ENCODE peak calls at places on chromosomes 11 and 22, in ten cellular contexts. I is MM.1S; E is fibroblast of lung; W is vagina; O is right cardiac atrium; X is PC-3; D is lower lobe of right lung; B is Panc1; R is effector memory CD4-positive, alpha-beta T cell; V is brain microvascular endothelial cell. F is an unnamed sample.

GRCh38 chr11:77361184-77361583 is 59.7 kb upstream of the GDPD4 start:
- DNase-seq in R (no peak), X (no peak), I (no peak), W (no peak), E (no peak), B (no peak), O (no peak), V (peak), D (no peak), F (no peak)

GRCh38 chr11:72723508-72723907 is 28.7 kb downstream of the ARAP1 start:
- DNase-seq in O (no peak), R (no peak), I (no peak), B (no peak), D (no peak), W (no peak), E (no peak), X (no peak), V (no peak), F (no peak)

GRCh38 chr11:96204721-96205459 is 138.1 kb downstream of the MAML2 start:
- DNase-seq in I (peak), X (no peak), W (no peak), V (no peak), R (no peak), B (no peak), D (no peak), E (no peak), O (no peak), F (no peak)

GRCh38 chr22:34886812-34887211 is 179.1 kb upstream of the ISX start:
- DNase-seq in W (no peak), I (no peak), B (no peak), X (no peak), D (no peak), V (no peak), R (no peak), O (no peak), E (no peak), F (no peak)

GRCh38 chr11:124075492-124075840 is 34.3 kb upstream of the OR10G7 start:
- DNase-seq in W (no peak), V (no peak), X (no peak), O (no peak), D (no peak), B (no peak), I (no peak), E (no peak), R (no peak), F (no peak)

GRCh38 chr11:2577071-2578005 is 122.5 kb downstream of the KCNQ1OT1 start:
- DNase-seq in O (peak), E (no peak), D (peak), W (no peak), V (no peak), R (no peak), I (no peak), B (no peak), X (no peak), F (no peak)

GRCh38 chr11:62889484-62890437 is 9.1 kb downstream of the SLC3A2 start:
- DNase-seq in V (no peak), E (peak), W (no peak), I (no peak), B (peak), X (peak), D (no peak), O (no peak), R (no peak), F (no peak)

GRCh38 chr11:25242928-25243327 is 746.1 kb downstream of the LUZP2 start:
- DNase-seq in E (no peak), V (no peak), W (no peak), R (no peak), X (no peak), D (no peak), B (no peak), I (no peak), O (no peak), F (no peak)

GRCh38 chr11:69166186-69167115 is 10.7 kb downstream of the SMIM38 start:
- DNase-seq in O (no peak), W (no peak), D (no peak), E (peak), X (peak), V (peak), B (peak), R (no peak), I (peak), F (no peak)

GRCh38 chr11:84890706-84891105 is 736.4 kb downstream of the DLG2 start:
- DNase-seq in W (no peak), O (no peak), E (no peak), B (no peak), X (no peak), D (no peak), I (no peak), R (no peak), V (peak), F (no peak)

GRCh38 chr11:12077535-12078280 is 32.7 kb upstream of the MICAL2 start:
- DNase-seq in B (no peak), W (no peak), D (no peak), R (no peak), X (peak), O (no peak), V (no peak), E (peak), I (no peak), F (peak)

GRCh38 chr11:104873252-104873651 is 25.0 kb downstream of the CASP12 start:
- DNase-seq in W (no peak), V (no peak), I (no peak), O (no peak), B (no peak), D (no peak), E (no peak), R (no peak), X (no peak), F (no peak)

GRCh38 chr11:99376463-99376862 is 355.7 kb downstream of the CNTN5 start:
- DNase-seq in I (no peak), B (no peak), W (no peak), R (no peak), V (no peak), O (no peak), D (no peak), E (no peak), X (peak), F (no peak)

GRCh38 chr11:107593941-107594340 is 3.0 kb downstream of the ELMOD1 start:
- DNase-seq in W (no peak), O (no peak), R (no peak), B (no peak), D (no peak), V (no peak), X (no peak), I (no peak), E (no peak), F (no peak)

GRCh38 chr11:44808053-44808753 is 81.4 kb downstream of the TSPAN18 start:
- DNase-seq in R (no peak), W (no peak), B (no peak), X (no peak), O (no peak), V (no peak), E (no peak), I (no peak), D (no peak), F (no peak)

GRCh38 chr22:39419911-39420310 is 20.3 kb downstream of the TAB1 start:
- DNase-seq in V (no peak), D (peak), R (no peak), W (no peak), I (no peak), O (no peak), X (no peak), E (no peak), B (no peak), F (no peak)
- H3K27ac ChIP-seq in V (no peak), D (no peak), R (no peak), W (no peak), I (no peak), O (no peak), X (no peak), E (no peak), B (no peak), F (no peak)

GRCh38 chr11:118015385-118015841 is 29.2 kb downstream of the IL10RA start:
- DNase-seq in R (no peak), B (no peak), V (no peak), I (no peak), O (no peak), X (no peak), D (no peak), E (no peak), W (no peak), F (no peak)

GRCh38 chr11:118012083-118012669 is 26.0 kb downstream of the IL10RA start:
- DNase-seq in I (peak), W (no peak), R (no peak), D (peak), B (no peak), E (no peak), O (no peak), V (no peak), X (peak), F (no peak)

GRCh38 chr11:118010738-118011461 is 24.7 kb downstream of the IL10RA start:
- DNase-seq in I (peak), W (peak), E (no peak), V (no peak), O (peak), X (no peak), B (no peak), D (peak), R (no peak), F (no peak)

GRCh38 chr11:118016094-118016493 is 29.9 kb downstream of the IL10RA start:
- DNase-seq in E (no peak), O (no peak), R (no peak), B (no peak), V (no peak), W (no peak), D (no peak), X (no peak), I (no peak), F (no peak)

DNA sequence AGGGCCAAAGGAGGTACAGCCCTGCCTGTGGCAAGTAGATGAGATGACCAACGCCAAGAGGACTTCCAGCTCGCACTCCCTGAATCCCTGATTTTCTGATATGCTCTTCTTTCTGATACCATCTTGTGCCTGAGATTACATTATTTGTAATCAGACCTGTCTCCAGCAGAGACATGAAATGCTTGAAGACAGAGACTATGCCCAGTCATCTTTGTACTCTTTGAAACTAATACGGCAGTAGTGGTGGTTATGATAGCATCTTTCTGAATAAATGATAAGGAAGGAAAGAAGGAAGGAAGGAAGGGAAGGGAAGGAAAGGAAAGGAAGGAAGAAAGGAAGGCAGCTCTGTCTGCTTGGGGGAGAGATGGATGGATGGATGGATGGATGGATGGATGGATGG is 27.8 kb downstream of the IL10RA start:
- DNase-seq in B (no peak), I (no peak), W (no peak), D (no peak), V (no peak), X (no peak), O (no peak), E (no peak), R (no peak), F (no peak)
- H3K27ac ChIP-seq in B (no peak), I (no peak), W (no peak), D (no peak), V (no peak), X (no peak), O (no peak), E (no peak), R (no peak), F (no peak)

GRCh38 chr11:117281159-117281558 is 10.0 kb upstream of the BACE1-AS start:
- DNase-seq in O (no peak), W (no peak), E (peak), R (no peak), B (no peak), I (no peak), X (peak), V (peak), D (no peak), F (no peak)
- H3K27ac ChIP-seq in O (no peak), W (peak), E (peak), R (no peak), B (no peak), I (no peak), X (peak), V (peak), D (peak), F (no peak)

GRCh38 chr11:34653031-34653430 is 32.1 kb downstream of the EHF start:
- DNase-seq in O (no peak), X (peak), V (no peak), I (no peak), B (no peak), W (no peak), D (no peak), R (no peak), E (no peak), F (no peak)

GRCh38 chr11:34655335-34656008 is 34.6 kb downstream of the EHF start:
- DNase-seq in B (no peak), I (no peak), D (no peak), E (peak), R (no peak), O (no peak), W (no peak), V (peak), X (peak), F (no peak)

GRCh38 chr11:34653851-34654490 is 33.1 kb downstream of the EHF start:
- DNase-seq in E (peak), V (peak), R (no peak), B (peak), I (no peak), X (peak), W (no peak), O (no peak), D (peak), F (no peak)

GRCh38 chr11:34656062-34656720 is 35.3 kb downstream of the EHF start:
- DNase-seq in R (no peak), D (no peak), B (no peak), X (peak), O (no peak), V (no peak), E (no peak), I (no peak), W (no peak), F (no peak)

GRCh38 chr11:34654491-34655334 is 33.8 kb downstream of the EHF start:
- DNase-seq in B (peak), O (peak), E (peak), R (no peak), I (no peak), V (peak), X (peak), W (no peak), D (peak), F (no peak)
- H3K27ac ChIP-seq in B (peak), O (peak), E (peak), R (no peak), I (no peak), V (peak), X (peak), W (peak), D (peak), F (peak)

DNA sequence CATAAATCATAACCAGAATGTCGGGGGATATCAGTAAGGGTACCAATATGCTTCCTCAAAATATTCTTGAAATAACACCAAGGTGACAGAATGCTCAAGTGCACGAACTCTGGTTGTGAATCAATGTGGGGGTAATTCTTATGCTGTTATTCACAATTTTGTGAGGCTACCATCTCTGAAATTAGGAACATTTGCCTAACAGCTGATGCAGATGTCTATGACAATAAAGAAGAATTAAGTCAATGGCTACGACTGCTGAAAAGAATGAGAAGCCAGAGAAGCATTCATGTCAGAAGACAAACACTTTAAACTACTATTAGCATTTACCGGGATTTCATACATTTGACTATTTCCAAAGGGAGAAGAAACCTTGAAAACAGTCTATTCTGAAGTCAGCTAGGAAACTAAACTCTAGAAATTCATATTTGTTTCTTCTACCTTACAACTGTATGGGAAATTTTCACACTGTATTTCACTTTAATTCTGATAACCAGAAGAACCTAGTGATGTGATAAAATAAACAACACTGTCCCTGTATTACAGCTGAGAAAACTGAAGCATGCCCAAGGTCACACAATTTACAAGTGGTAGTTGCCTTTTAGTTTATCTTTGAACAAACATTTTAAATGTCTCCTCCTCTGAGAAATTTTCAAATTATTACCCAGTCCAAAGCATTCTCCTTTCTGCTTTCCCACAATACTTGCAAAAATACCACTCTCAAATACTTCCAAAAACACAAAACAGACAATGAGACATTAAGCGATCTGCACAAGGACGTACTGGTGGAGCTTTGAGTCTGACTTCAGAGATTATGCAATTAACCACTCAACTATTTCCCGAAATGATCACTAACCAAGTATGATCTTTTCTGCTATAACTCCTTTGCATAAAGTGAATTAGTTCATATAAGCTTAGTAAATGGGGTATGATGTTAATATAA is 18.0 kb upstream of the ARHGAP32 start:
- DNase-seq in V (no peak), W (no peak), O (no peak), I (no peak), B (no peak), D (no peak), E (no peak), R (no peak), X (no peak), F (no peak)
- H3K27ac ChIP-seq in V (no peak), W (no peak), O (no peak), I (no peak), B (peak), D (no peak), E (no peak), R (no peak), X (no peak), F (no peak)

DNA sequence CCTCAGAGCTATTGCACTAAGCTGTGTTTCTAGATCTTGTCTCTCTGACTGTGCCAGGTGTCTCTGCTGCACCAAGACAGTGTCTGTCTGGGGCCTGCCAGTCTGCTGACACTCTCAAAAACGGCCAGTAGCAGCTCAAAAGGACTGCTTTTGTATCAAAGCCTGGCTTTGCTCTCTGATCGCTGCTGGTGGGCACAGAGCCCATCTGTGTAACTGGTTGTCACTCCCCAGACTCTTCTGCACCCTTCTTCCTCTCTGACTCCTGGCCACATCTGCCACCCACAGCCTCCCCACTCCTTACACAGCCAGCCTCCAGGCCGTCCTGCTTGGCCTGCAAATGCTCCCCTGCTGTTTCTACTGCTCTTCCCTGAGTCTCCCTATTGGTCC is 26.5 kb downstream of the MED15 start:
- DNase-seq in X (no peak), V (no peak), E (no peak), I (no peak), B (no peak), D (no peak), O (no peak), W (no peak), R (no peak), F (no peak)
- H3K27ac ChIP-seq in X (no peak), V (peak), E (peak), I (no peak), B (no peak), D (no peak), O (peak), W (peak), R (no peak), F (peak)

F was measured in caudate nucleus.